ENCODE peak calls at places on chromosomes 5 and 9, in eight cellular contexts. P, W, Y, A, S, Q, R and E are unnamed samples.
A peak's percentile ranks its signal among the peaks of the same experiment; 100 is the strongest.

GRCh38 chr5:154625031-154625430 is 130.1 kb upstream of the LARP1 start:
- DNase-seq in P (no peak), W (no peak), Y (no peak), A (no peak), S (no peak), Q (no peak), R (no peak), E (no peak)

GRCh38 chr5:169777112-169777511 is 140.0 kb downstream of the DOCK2 start:
- DNase-seq in P (no peak), W (no peak), Y (no peak), A (no peak), S (no peak), Q (no peak), R (no peak), E (no peak)

GRCh38 chr9:89497978-89498844 is at the start of gene SEMA4D:
- DNase-seq in P (peak; percentile 71), W (peak; percentile 81), Y (peak; percentile 60), A (no peak), S (peak; percentile 75), Q (no peak), R (peak; percentile 39), E (peak; percentile 84)

GRCh38 chr5:56447232-56447631 is 214.1 kb upstream of the ANKRD55 start:
- DNase-seq in P (no peak), W (peak; percentile 83), Y (peak; percentile 42), A (peak; percentile 85), S (no peak), Q (no peak), R (no peak), E (no peak)

GRCh38 chr5:53008751-53009150 is 19.6 kb downstream of the ITGA2 start:
- DNase-seq in P (no peak), W (peak; percentile 76), Y (no peak), A (no peak), S (no peak), Q (no peak), R (peak; percentile 85), E (peak; percentile 75)

GRCh38 chr5:1962619-1963355 is 80.1 kb upstream of the IRX4 start:
- DNase-seq in P (no peak), W (no peak), Y (no peak), A (no peak), S (no peak), Q (no peak), R (no peak), E (no peak)

GRCh38 chr5:142801495-142801871 is 31.3 kb downstream of the ARHGAP26 start:
- DNase-seq in P (no peak), W (no peak), Y (no peak), A (no peak), S (no peak), Q (no peak), R (no peak), E (no peak)

GRCh38 chr5:123708074-123708806 is 196.3 kb downstream of the CSNK1G3 start:
- DNase-seq in P (no peak), W (peak; percentile 85), Y (no peak), A (peak; percentile 35), S (no peak), Q (no peak), R (peak; percentile 84), E (peak; percentile 95)

GRCh38 chr5:179228341-179229121 is 116.7 kb downstream of the ADAMTS2 start:
- DNase-seq in P (no peak), W (peak; percentile 20), Y (no peak), A (no peak), S (no peak), Q (no peak), R (no peak), E (peak; percentile 10)

GRCh38 chr5:31963358-31963757 is 210.8 kb downstream of the GOLPH3 start:
- DNase-seq in P (no peak), W (no peak), Y (no peak), A (no peak), S (no peak), Q (no peak), R (no peak), E (peak; percentile 60)